ENCODE peak calls at places on chromosome 4, in seven cellular contexts. Y, N, B, I, L, A and M are unnamed samples.

GRCh38 chr4:140092094-140092820 is 61.7 kb downstream of the MAML3 start:
- DNase-seq in Y (peak), N (peak), B (peak), I (peak), L (peak), A (peak), M (peak)

GRCh38 chr4:122842984-122843531 is 16.4 kb downstream of the FGF2 start:
- DNase-seq in Y (no peak), N (peak), B (no peak), I (no peak), L (no peak), A (no peak), M (no peak)

GRCh38 chr4:67674098-67674497 is 26.9 kb downstream of the UBA6 start:
- DNase-seq in Y (no peak), N (peak), B (no peak), I (no peak), L (no peak), A (no peak), M (no peak)

GRCh38 chr4:46804781-46805413 is 104.1 kb downstream of the COX7B2 start:
- DNase-seq in Y (no peak), N (no peak), B (no peak), I (no peak), L (no peak), A (no peak), M (no peak)

GRCh38 chr4:96009720-96010119 is 169.8 kb downstream of the PDHA2 start:
- DNase-seq in Y (no peak), N (peak), B (no peak), I (no peak), L (no peak), A (no peak), M (no peak)

GRCh38 chr4:32140636-32141035 is 1420.5 kb downstream of the PCDH7 start:
- DNase-seq in Y (no peak), N (peak), B (no peak), I (no peak), L (no peak), A (no peak), M (no peak)

GRCh38 chr4:83865417-83866150 is 329.7 kb downstream of the GPAT3 start:
- DNase-seq in Y (no peak), N (no peak), B (no peak), I (no peak), L (no peak), A (no peak), M (no peak)

GRCh38 chr4:186586190-186586589 is 30.8 kb upstream of the MTNR1A start:
- DNase-seq in Y (no peak), N (no peak), B (no peak), I (no peak), L (no peak), A (no peak), M (no peak)

GRCh38 chr4:16721618-16722291 is 176.7 kb downstream of the LDB2 start:
- DNase-seq in Y (no peak), N (peak), B (no peak), I (no peak), L (no peak), A (no peak), M (no peak)

GRCh38 chr4:99013884-99014523 is 18.5 kb downstream of the METAP1 start:
- DNase-seq in Y (no peak), N (no peak), B (no peak), I (no peak), L (no peak), A (no peak), M (no peak)